ENCODE peak calls at places on chromosome 7, in six cellular contexts. O, S, U, T, J and G are unnamed samples.

GRCh38 chr7:11083214-11083568 is 109.5 kb downstream of the PHF14 start:
- DNase-seq in O (no peak), S (no peak), U (no peak), T (no peak), J (no peak), G (no peak)

GRCh38 chr7:24545215-24545614 is 28.0 kb upstream of the PALS2 start:
- DNase-seq in O (no peak), S (no peak), U (no peak), T (no peak), J (no peak), G (no peak)

GRCh38 chr7:6631605-6632004 is 5.5 kb upstream of the ZNF316 start:
- DNase-seq in O (no peak), S (no peak), U (no peak), T (no peak), J (no peak), G (no peak)

GRCh38 chr7:835491-836401 is 3.5 kb downstream of the SUN1 start:
- DNase-seq in O (no peak), S (no peak), U (no peak), T (no peak), J (peak; percentile 20), G (no peak)

GRCh38 chr7:480531-481218 is 39.0 kb downstream of the PDGFA start:
- DNase-seq in O (no peak), S (no peak), U (no peak), T (no peak), J (no peak), G (no peak)

GRCh38 chr7:16801111-16801542 is 3.7 kb downstream of the AGR2 start:
- DNase-seq in O (peak; percentile 39), S (peak; percentile 34), U (no peak), T (peak; percentile 83), J (no peak), G (peak; percentile 41)

GRCh38 chr7:157000047-157000726 is 10.3 kb downstream of the MNX1 start:
- DNase-seq in O (no peak), S (no peak), U (no peak), T (no peak), J (no peak), G (peak; percentile 72)

GRCh38 chr7:148182264-148182663 is 408.3 kb upstream of the C7orf33 start:
- DNase-seq in O (no peak), S (no peak), U (no peak), T (no peak), J (no peak), G (no peak)

GRCh38 chr7:70027864-70028263 is 429.6 kb downstream of the AUTS2 start:
- DNase-seq in O (no peak), S (no peak), U (no peak), T (no peak), J (no peak), G (no peak)

GRCh38 chr7:105141068-105141467 is 127.1 kb downstream of the KMT2E start:
- DNase-seq in O (peak; percentile 8), S (peak; percentile 65), U (no peak), T (peak; percentile 54), J (no peak), G (peak; percentile 18)

GRCh38 chr7:129213828-129214227 is 11.0 kb upstream of the AHCYL2 start:
- DNase-seq in O (no peak), S (no peak), U (no peak), T (no peak), J (no peak), G (peak; percentile 62)

GRCh38 chr7:7156663-7157062 is 25.7 kb upstream of the C1GALT1 start:
- DNase-seq in O (no peak), S (no peak), U (no peak), T (no peak), J (no peak), G (no peak)

GRCh38 chr7:19404912-19405329 is 259.7 kb upstream of the FERD3L start:
- DNase-seq in O (peak; percentile 57), S (peak; percentile 94), U (no peak), T (peak; percentile 99), J (no peak), G (no peak)

GRCh38 chr7:48118041-48118440 is 29.0 kb downstream of the UPP1 start:
- DNase-seq in O (no peak), S (no peak), U (no peak), T (no peak), J (no peak), G (no peak)

GRCh38 chr7:32472015-32472414 is 18.2 kb downstream of the LSM5 start:
- DNase-seq in O (no peak), S (no peak), U (no peak), T (no peak), J (no peak), G (no peak)

GRCh38 chr7:32427769-32428291 is 62.4 kb downstream of the LSM5 start:
- DNase-seq in O (peak; percentile 21), S (peak; percentile 26), U (peak; percentile 95), T (peak; percentile 75), J (peak; percentile 43), G (peak; percentile 76)

GRCh38 chr7:435518-436366 is 83.9 kb downstream of the PDGFA start:
- DNase-seq in O (no peak), S (no peak), U (no peak), T (peak; percentile 5), J (no peak), G (no peak)

GRCh38 chr7:103915958-103916357 is 73.5 kb downstream of the RELN start:
- DNase-seq in O (no peak), S (no peak), U (no peak), T (peak; percentile 74), J (no peak), G (no peak)

GRCh38 chr7:133703547-133703946 is 423.6 kb upstream of the LRGUK start:
- DNase-seq in O (no peak), S (peak; percentile 85), U (no peak), T (peak; percentile 98), J (no peak), G (no peak)

GRCh38 chr7:92717982-92718716 is 118.2 kb downstream of the CDK6 start:
- DNase-seq in O (no peak), S (no peak), U (no peak), T (peak; percentile 57), J (peak; percentile 9), G (peak; percentile 22)

GRCh38 chr7:92717601-92717981 is 118.8 kb downstream of the CDK6 start:
- DNase-seq in O (no peak), S (no peak), U (no peak), T (peak; percentile 66), J (no peak), G (no peak)

GRCh38 chr7:92722541-92722940 is 113.8 kb downstream of the CDK6 start:
- DNase-seq in O (no peak), S (no peak), U (no peak), T (peak; percentile 66), J (no peak), G (no peak)

GRCh38 chr7:92723205-92723604 is 113.2 kb downstream of the CDK6 start:
- DNase-seq in O (no peak), S (no peak), U (no peak), T (peak; percentile 48), J (no peak), G (no peak)

DNA sequence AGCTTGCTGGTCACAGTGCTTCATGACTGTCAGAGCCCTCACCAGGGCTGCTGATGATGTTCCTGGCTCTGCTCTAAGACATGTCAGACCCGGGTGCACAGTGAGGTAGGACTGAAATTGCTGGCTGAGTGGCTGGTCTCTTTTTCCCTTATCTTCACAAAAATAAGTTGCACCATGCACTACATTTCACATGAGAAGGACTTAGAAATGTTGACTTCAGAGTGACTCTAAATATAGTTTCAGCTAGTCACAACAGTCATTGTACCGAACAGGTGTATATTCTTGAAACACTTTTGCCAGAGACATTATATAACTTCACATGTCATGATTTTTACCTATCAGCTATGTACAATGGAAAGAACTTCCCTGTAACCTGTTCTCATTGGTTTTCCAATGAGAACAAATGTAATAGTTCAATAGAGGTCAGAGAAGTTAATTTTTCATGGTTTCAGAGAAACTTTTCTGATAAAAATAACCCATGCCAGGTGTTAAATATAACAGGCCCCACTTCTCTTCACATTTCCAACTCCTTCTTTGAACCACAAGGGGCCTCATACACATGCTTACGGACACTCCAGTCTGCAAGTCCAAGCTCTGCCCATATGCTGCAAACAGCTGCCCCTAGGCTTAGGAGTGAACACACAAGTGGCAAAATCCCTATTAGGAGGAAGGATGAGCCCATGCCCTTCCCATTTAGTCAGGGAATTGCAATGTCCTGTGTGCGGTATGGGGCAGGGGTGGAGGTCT is 115.6 kb downstream of the CDK6 start:
- DNase-seq in O (no peak), S (no peak), U (no peak), T (no peak), J (no peak), G (peak; percentile 13)
- TF ChIP-seq CTCF in O (no peak), S (no peak), U (no peak), T (no peak), J (no peak), G (no peak)

GRCh38 chr7:112497481-112497880 is 16.7 kb downstream of the LSMEM1 start:
- DNase-seq in O (no peak), S (no peak), U (no peak), T (no peak), J (no peak), G (no peak)

GRCh38 chr7:112492165-112492564 is 11.4 kb downstream of the LSMEM1 start:
- DNase-seq in O (no peak), S (no peak), U (no peak), T (no peak), J (no peak), G (no peak)

GRCh38 chr7:112500619-112501018 is 19.8 kb downstream of the LSMEM1 start:
- DNase-seq in O (no peak), S (no peak), U (no peak), T (no peak), J (no peak), G (no peak)

GRCh38 chr7:112495156-112495788 is 14.5 kb downstream of the LSMEM1 start:
- DNase-seq in O (no peak), S (no peak), U (no peak), T (no peak), J (no peak), G (no peak)

GRCh38 chr7:112495820-112496462 is 15.2 kb downstream of the LSMEM1 start:
- DNase-seq in O (peak; percentile 65), S (no peak), U (no peak), T (peak; percentile 64), J (peak; percentile 11), G (peak; percentile 28)
- TF ChIP-seq CTCF in O (peak; percentile 60), S (peak; percentile 65), U (peak; percentile 59), T (peak; percentile 69), J (peak; percentile 60), G (peak; percentile 74)

GRCh38 chr7:136654406-136654805 is 214.0 kb upstream of the CHRM2 start:
- DNase-seq in O (no peak), S (no peak), U (no peak), T (no peak), J (no peak), G (no peak)

GRCh38 chr7:136656516-136656915 is 211.9 kb upstream of the CHRM2 start:
- DNase-seq in O (no peak), S (no peak), U (no peak), T (no peak), J (no peak), G (no peak)

GRCh38 chr7:136657332-136657942 is 211.0 kb upstream of the CHRM2 start:
- DNase-seq in O (no peak), S (no peak), U (no peak), T (peak; percentile 8), J (no peak), G (no peak)

GRCh38 chr7:136655414-136655813 is 213.0 kb upstream of the CHRM2 start:
- DNase-seq in O (no peak), S (no peak), U (no peak), T (no peak), J (no peak), G (no peak)

GRCh38 chr7:136652635-136653370 is 215.6 kb upstream of the CHRM2 start:
- DNase-seq in O (no peak), S (no peak), U (no peak), T (peak; percentile 13), J (no peak), G (no peak)
- TF ChIP-seq CTCF in O (no peak), S (no peak), U (no peak), T (no peak), J (no peak), G (no peak)

GRCh38 chr7:27636326-27637006 is 26.2 kb downstream of the HIBADH start:
- DNase-seq in O (no peak), S (no peak), U (no peak), T (no peak), J (no peak), G (no peak)
- TF ChIP-seq CTCF in O (no peak), S (no peak), U (no peak), T (no peak), J (no peak), G (no peak)